ENCODE peak calls at places on chromosomes 16 and 17, in six cellular contexts. O, U, M, B, E and P are unnamed samples.

GRCh38 chr17:73969956-73970355 is 233.5 kb upstream of the RPL38 start:
- DNase-seq in O (peak), U (no peak), M (no peak), B (peak), E (no peak), P (no peak)

GRCh38 chr16:15807603-15808009 is 49.2 kb downstream of the MYH11 start:
- DNase-seq in O (no peak), U (no peak), M (peak), B (no peak), E (peak), P (no peak)

GRCh38 chr16:3612510-3613466 is 1.4 kb upstream of the SLX4 start:
- DNase-seq in O (no peak), U (no peak), M (no peak), B (no peak), E (no peak), P (no peak)

GRCh38 chr16:71919033-71919432 is 23.7 kb downstream of the IST1 start:
- DNase-seq in O (no peak), U (no peak), M (no peak), B (peak), E (no peak), P (no peak)

GRCh38 chr16:15434425-15435215 is at the start of gene BMERB1:
- DNase-seq in O (peak), U (peak), M (peak), B (peak), E (no peak), P (peak)

GRCh38 chr16:67177743-67178699 is 5.7 kb downstream of the MATCAP1 start:
- DNase-seq in O (no peak), U (no peak), M (peak), B (peak), E (no peak), P (no peak)

GRCh38 chr17:76246080-76247066 is 6.1 kb upstream of the RNF157 start:
- DNase-seq in O (no peak), U (no peak), M (peak), B (peak), E (no peak), P (no peak)

GRCh38 chr16:85376292-85377095 is 236.6 kb upstream of the GSE1 start:
- DNase-seq in O (no peak), U (no peak), M (no peak), B (no peak), E (no peak), P (no peak)

GRCh38 chr17:79102214-79102613 is 27.6 kb downstream of the ENGASE start:
- DNase-seq in O (no peak), U (no peak), M (no peak), B (no peak), E (no peak), P (no peak)

GRCh38 chr17:74759243-74759801 is 10.9 kb downstream of the NHERF1 start:
- DNase-seq in O (no peak), U (no peak), M (no peak), B (no peak), E (no peak), P (no peak)

GRCh38 chr17:34249497-34249877 is 5.6 kb upstream of the CCL2 start:
- DNase-seq in O (no peak), U (no peak), M (no peak), B (no peak), E (no peak), P (no peak)

DNA sequence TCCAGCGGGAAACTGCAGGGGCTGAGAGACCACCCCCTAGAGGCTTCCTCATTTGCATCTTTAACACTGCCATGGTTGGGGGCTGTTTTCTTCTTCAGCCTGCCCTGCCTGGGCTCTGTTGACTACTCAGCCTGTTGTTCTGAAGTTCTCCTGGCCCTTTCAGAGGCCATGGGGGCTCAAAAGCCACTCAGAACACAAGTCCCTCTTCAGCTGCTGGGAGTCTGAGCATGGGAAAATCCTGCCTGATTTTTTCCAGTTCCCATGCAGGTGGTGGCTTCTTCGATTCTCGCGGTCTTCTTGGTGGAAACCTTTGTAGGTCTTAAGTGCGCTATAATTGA is 36.3 kb downstream of the PLCG2 start:
- DNase-seq in O (no peak), U (no peak), M (no peak), B (no peak), E (no peak), P (no peak)
- TF ChIP-seq CTCF in O (no peak), U (no peak), M (no peak), B (no peak), E (no peak), P (no peak)

GRCh38 chr17:63950940-63951907 is 19.1 kb upstream of the CD79B start:
- DNase-seq in O (no peak), U (peak), M (no peak), B (no peak), E (no peak), P (no peak)
- TF ChIP-seq CTCF in O (no peak), U (no peak), M (peak), B (peak), E (peak), P (no peak)

GRCh38 chr17:2395258-2396170 is 5.3 kb downstream of the MNT start:
- DNase-seq in O (no peak), U (no peak), M (peak), B (peak), E (no peak), P (no peak)
- TF ChIP-seq CTCF in O (no peak), U (no peak), M (peak), B (peak), E (no peak), P (no peak)

GRCh38 chr17:72488542-72489272 is 367.9 kb downstream of the SOX9 start:
- DNase-seq in O (no peak), U (no peak), M (peak), B (no peak), E (no peak), P (no peak)

GRCh38 chr17:72492941-72493340 is 372.1 kb downstream of the SOX9 start:
- DNase-seq in O (no peak), U (no peak), M (no peak), B (no peak), E (no peak), P (no peak)

GRCh38 chr17:72492494-72492893 is 371.7 kb downstream of the SOX9 start:
- DNase-seq in O (no peak), U (no peak), M (no peak), B (no peak), E (no peak), P (no peak)

GRCh38 chr17:72489273-72489641 is 368.4 kb downstream of the SOX9 start:
- DNase-seq in O (no peak), U (no peak), M (peak), B (no peak), E (no peak), P (no peak)

DNA sequence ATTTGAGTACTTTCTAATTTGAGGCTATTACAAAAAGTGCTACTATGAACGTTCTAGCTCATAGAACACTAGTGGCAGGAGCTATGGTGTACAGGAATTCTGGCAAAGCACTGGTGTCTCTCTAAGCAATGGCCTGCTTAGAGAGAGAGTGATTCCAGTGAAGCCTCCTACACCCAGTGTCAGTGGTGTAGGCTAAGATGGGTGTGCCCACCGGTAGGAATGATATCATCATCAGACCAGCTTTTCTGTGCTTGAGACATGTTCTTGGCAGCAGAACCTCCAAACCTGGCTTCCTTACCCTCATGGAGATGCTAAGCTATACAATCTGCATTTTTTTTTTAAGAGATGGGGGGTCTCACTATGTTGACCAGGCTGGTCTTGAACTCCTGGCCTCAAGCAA is 370.3 kb downstream of the SOX9 start:
- DNase-seq in O (no peak), U (no peak), M (no peak), B (no peak), E (no peak), P (no peak)
- TF ChIP-seq CTCF in O (no peak), U (no peak), M (no peak), B (no peak), E (no peak), P (no peak)

GRCh38 chr16:50863673-50864144 is 121.8 kb downstream of the CYLD start:
- DNase-seq in O (peak), U (no peak), M (no peak), B (no peak), E (no peak), P (no peak)

GRCh38 chr16:50864386-50864785 is 122.5 kb downstream of the CYLD start:
- DNase-seq in O (no peak), U (no peak), M (no peak), B (no peak), E (no peak), P (no peak)

GRCh38 chr16:50861926-50862325 is 120.0 kb downstream of the CYLD start:
- DNase-seq in O (no peak), U (no peak), M (peak), B (peak), E (peak), P (no peak)

GRCh38 chr16:50861451-50861850 is 119.6 kb downstream of the CYLD start:
- DNase-seq in O (no peak), U (no peak), M (no peak), B (no peak), E (no peak), P (peak)

GRCh38 chr16:50862818-50863672 is 121.2 kb downstream of the CYLD start:
- DNase-seq in O (peak), U (no peak), M (no peak), B (no peak), E (no peak), P (peak)
- TF ChIP-seq CTCF in O (no peak), U (no peak), M (no peak), B (no peak), E (no peak), P (no peak)

DNA sequence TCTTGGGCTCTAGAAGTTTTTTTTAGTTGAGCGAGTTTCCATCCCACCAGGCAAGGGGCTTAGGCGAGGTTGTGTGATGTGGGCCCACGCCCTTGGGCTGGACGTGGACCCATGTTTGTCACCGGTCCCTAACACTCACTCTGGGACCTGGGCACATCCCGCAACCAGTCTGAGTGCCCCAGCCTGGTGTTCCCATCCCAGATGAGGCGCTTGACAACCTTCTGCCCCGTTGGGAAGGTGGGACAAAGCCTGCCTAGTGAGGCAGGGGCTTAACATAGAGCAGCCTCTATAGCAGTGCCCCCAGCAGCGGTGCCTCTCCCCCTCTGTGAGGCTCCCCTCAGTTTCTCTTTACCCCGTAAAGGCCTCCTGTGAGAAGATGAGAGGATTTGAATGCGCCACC is 22.5 kb downstream of the CMIP start:
- DNase-seq in O (no peak), U (no peak), M (no peak), B (no peak), E (no peak), P (no peak)
- TF ChIP-seq CTCF in O (no peak), U (no peak), M (no peak), B (no peak), E (no peak), P (no peak)

DNA sequence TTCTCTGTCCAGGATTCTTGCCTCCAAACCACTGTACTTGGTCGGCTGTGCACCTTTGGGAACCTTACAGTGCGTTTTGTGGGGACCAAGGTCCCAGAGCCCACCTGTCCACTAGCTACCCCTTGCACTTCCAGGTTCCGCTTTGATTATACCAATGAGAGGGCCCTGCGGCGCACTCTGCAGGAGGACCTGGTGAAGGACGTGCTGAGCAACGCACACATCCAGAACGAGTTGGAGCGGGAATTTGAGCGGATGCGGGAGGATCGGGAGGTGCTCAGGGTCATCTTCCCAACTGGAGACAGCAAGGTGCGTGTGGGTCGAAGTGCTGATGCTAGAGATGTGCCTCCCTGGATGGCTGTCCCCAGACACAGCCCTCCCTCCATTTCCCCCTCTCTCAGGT is 18.8 kb downstream of the POLR2A start:
- DNase-seq in O (no peak), U (no peak), M (no peak), B (no peak), E (no peak), P (no peak)
- TF ChIP-seq CTCF in O (no peak), U (no peak), M (peak), B (peak), E (peak), P (peak)

DNA sequence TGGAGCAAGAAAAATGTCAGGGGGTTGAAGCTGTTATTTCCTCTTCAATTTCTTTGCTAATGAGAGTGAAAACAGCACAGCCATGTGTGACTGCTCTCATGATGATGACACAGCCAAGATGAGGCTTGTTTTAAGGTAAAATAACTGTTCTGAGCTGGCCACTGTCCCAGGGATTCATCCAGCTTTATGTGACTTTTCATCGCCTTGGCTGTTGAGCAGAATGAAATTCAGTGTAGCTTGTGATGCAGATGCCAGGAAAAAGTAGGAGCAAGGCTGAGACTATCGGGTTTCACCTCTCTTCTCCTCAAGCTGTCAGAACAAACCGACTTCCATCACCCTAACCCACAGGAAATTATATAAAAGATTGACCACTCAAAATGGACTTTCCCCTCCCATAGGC is 361.8 kb upstream of the CDH5 start:
- DNase-seq in O (no peak), U (no peak), M (peak), B (peak), E (no peak), P (no peak)
- TF ChIP-seq CTCF in O (no peak), U (no peak), M (no peak), B (no peak), E (no peak), P (no peak)

DNA sequence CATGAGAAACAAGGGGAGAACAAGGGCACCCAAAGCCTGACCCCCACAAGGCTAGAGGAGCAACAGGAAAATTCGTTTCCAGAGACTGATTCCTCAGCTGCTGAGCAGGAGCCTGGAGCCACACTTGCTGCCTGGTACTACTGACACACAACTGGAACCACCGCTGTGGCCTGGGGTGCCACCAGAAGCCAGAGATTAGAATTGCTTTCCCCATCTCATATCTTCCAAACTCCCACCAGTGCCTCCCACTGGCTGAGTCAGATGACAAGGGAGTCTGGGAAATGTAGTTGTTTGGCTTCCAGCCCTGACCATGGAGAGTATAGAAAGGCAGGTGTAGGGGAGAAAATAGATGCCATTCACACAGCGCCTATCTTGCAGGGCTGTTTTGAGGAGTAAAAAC is 4.1 kb upstream of the TMEM11 start:
- DNase-seq in O (no peak), U (no peak), M (peak), B (no peak), E (no peak), P (no peak)
- TF ChIP-seq CTCF in O (no peak), U (no peak), M (peak), B (no peak), E (no peak), P (no peak)